ENCODE peak calls at places on chromosome 16, in seven cellular contexts. O is D341Med, E is NCI-H774, V is A549, J is glomerular endothelial cell, S is A172, W is NCI-H1436. B is an unnamed sample.

GRCh38 chr16:84840687-84841627 is 21.2 kb downstream of the CRISPLD2 start:
- DNase-seq in E (no peak), O (no peak), S (no peak), W (no peak), V (no peak), J (no peak), B (no peak)

GRCh38 chr16:58499615-58500328 is at the start of gene NDRG4:
- DNase-seq in S (peak; percentile 89), J (no peak), E (peak; percentile 81), V (peak; percentile 91), W (peak; percentile 94), O (peak; percentile 46), B (peak; percentile 33)

GRCh38 chr16:13957197-13958078 is 37.5 kb downstream of the ERCC4 start:
- DNase-seq in S (peak; percentile 97), V (peak; percentile 99), O (no peak), W (peak; percentile 33), E (peak; percentile 30), J (peak; percentile 62), B (peak; percentile 62)

GRCh38 chr16:27634781-27635180 is 84.8 kb downstream of the KATNIP start:
- DNase-seq in W (no peak), V (no peak), J (no peak), E (no peak), O (no peak), S (no peak), B (no peak)

GRCh38 chr16:65570261-65570660 is 448.4 kb upstream of the CDH11 start:
- DNase-seq in O (no peak), J (no peak), W (no peak), E (no peak), S (no peak), V (no peak), B (no peak)

GRCh38 chr16:1101573-1102332 is 5.7 kb upstream of the C1QTNF8 start:
- DNase-seq in J (no peak), W (no peak), O (no peak), V (no peak), E (no peak), S (no peak), B (no peak)

GRCh38 chr16:85616608-85617311 is 3.6 kb downstream of the GSE1 start:
- DNase-seq in E (no peak), V (no peak), W (no peak), S (no peak), O (no peak), J (no peak), B (no peak)

GRCh38 chr16:66188786-66189725 is 177.4 kb upstream of the CDH5 start:
- DNase-seq in E (no peak), V (no peak), O (no peak), W (no peak), S (no peak), J (no peak), B (no peak)

GRCh38 chr16:68590201-68590994 is 51.3 kb downstream of the ZFP90 start:
- DNase-seq in W (no peak), S (peak; percentile 32), E (no peak), J (no peak), V (peak; percentile 71), O (peak; percentile 87), B (no peak)

GRCh38 chr16:81366316-81366932 is 51.7 kb downstream of the GAN start:
- DNase-seq in W (peak; percentile 34), V (peak; percentile 67), E (no peak), J (peak; percentile 45), S (peak; percentile 54), O (peak; percentile 58), B (no peak)

GRCh38 chr16:78995441-78995840 is 605.1 kb downstream of the MAF start:
- DNase-seq in V (no peak), S (no peak), J (no peak), W (no peak), E (no peak), O (no peak), B (no peak)